ENCODE peak calls at places on chromosomes 3 and 15, in seven cellular contexts. B is IMR-90, S is mesenchymal stem cell, L is mesendoderm, F is H9, N is neuronal stem cell, Y is trophoblast cell. W is an unnamed sample.
A peak's percentile ranks its signal among the peaks of the same experiment; 100 is the strongest.

GRCh38 chr3:10108091-10108490 is at the start of gene FANCD2OS:
- DNase-seq in L (no peak), F (peak; percentile 28), N (no peak), Y (no peak), S (no peak), B (no peak), W (no peak)

GRCh38 chr3:124916837-124917409 is 17.6 kb downstream of the MUC13 start:
- DNase-seq in F (no peak), N (no peak), S (no peak), B (no peak), L (peak; percentile 10), Y (no peak), W (no peak)

GRCh38 chr15:81097893-81098280 is 36.2 kb upstream of the CFAP161 start:
- DNase-seq in Y (no peak), N (no peak), L (no peak), F (no peak), B (no peak), S (no peak), W (no peak)

GRCh38 chr3:66527253-66527652 is 26.4 kb upstream of the LRIG1 start:
- DNase-seq in Y (no peak), S (no peak), F (no peak), N (no peak), L (no peak), B (no peak), W (no peak)

GRCh38 chr3:138724433-138724832 is 110.3 kb downstream of the PIK3CB start:
- DNase-seq in N (no peak), F (no peak), Y (no peak), L (peak; percentile 13), B (no peak), S (no peak), W (no peak)

GRCh38 chr15:66210684-66211083 is 42.9 kb downstream of the MEGF11 start:
- DNase-seq in L (no peak), S (no peak), N (no peak), B (no peak), Y (no peak), F (no peak), W (no peak)

GRCh38 chr3:104206925-104207324 is 1159.8 kb upstream of the ALCAM start:
- DNase-seq in B (no peak), Y (no peak), N (no peak), S (no peak), L (peak; percentile 3), F (no peak), W (no peak)

GRCh38 chr15:62976301-62976842 is 66.2 kb upstream of the TPM1 start:
- DNase-seq in Y (peak; percentile 67), L (peak; percentile 37), B (peak; percentile 64), N (no peak), F (no peak), S (peak; percentile 53), W (no peak)

GRCh38 chr15:100596792-100597191 is 5.2 kb downstream of the LINS1 start:
- DNase-seq in F (no peak), N (no peak), S (no peak), B (no peak), L (no peak), Y (peak; percentile 11), W (no peak)

GRCh38 chr3:197792019-197792647 is 1.1 kb downstream of the LRCH3 start:
- DNase-seq in Y (peak; percentile 28), S (no peak), B (no peak), N (no peak), F (no peak), L (peak; percentile 14), W (no peak)

GRCh38 chr3:172305552-172305951 is 142.7 kb downstream of the GHSR start:
- DNase-seq in S (peak; percentile 70), B (peak; percentile 86), F (no peak), L (no peak), Y (peak; percentile 83), N (no peak), W (no peak)

GRCh38 chr15:90529008-90529368 is 735 bp upstream of the CRTC3 start:
- DNase-seq in Y (no peak), N (no peak), F (no peak), S (no peak), B (no peak), L (no peak), W (no peak)

GRCh38 chr15:29472901-29473423 is 203.3 kb upstream of the NSMCE3 start:
- DNase-seq in B (no peak), Y (no peak), F (no peak), S (no peak), L (no peak), N (no peak), W (no peak)

GRCh38 chr3:174413057-174413912 is 445.8 kb upstream of the NAALADL2 start:
- DNase-seq in L (peak; percentile 75), Y (no peak), N (no peak), S (no peak), F (no peak), B (no peak), W (no peak)

GRCh38 chr3:62607287-62608029 is 234.1 kb upstream of the FEZF2 start:
- DNase-seq in S (no peak), F (no peak), Y (no peak), N (no peak), B (peak; percentile 28), L (peak; percentile 32), W (no peak)

GRCh38 chr3:107432013-107432515 is 54.8 kb downstream of the CCDC54 start:
- DNase-seq in L (peak; percentile 85), S (no peak), B (peak; percentile 10), N (no peak), F (peak; percentile 25), Y (peak; percentile 38), W (no peak)

GRCh38 chr15:46751303-46751702 is 966.0 kb upstream of the SEMA6D start:
- DNase-seq in F (no peak), B (no peak), Y (no peak), N (no peak), L (no peak), S (no peak), W (no peak)

GRCh38 chr15:62969442-62970089 is 73.0 kb upstream of the TPM1 start:
- DNase-seq in Y (no peak), F (no peak), L (peak; percentile 63), S (no peak), B (no peak), N (no peak), W (no peak)

GRCh38 chr15:60507596-60508424 is 28.9 kb upstream of the ICE2 start:
- DNase-seq in L (peak; percentile 69), S (peak; percentile 75), Y (peak; percentile 72), N (peak; percentile 49), F (peak; percentile 48), B (peak; percentile 77), W (no peak)

GRCh38 chr3:73558399-73559075 is 66.2 kb downstream of the PDZRN3 start:
- DNase-seq in N (no peak), Y (no peak), S (peak; percentile 94), F (no peak), B (peak; percentile 72), L (peak; percentile 14), W (no peak)

GRCh38 chr3:61637088-61638051 is 76.0 kb downstream of the PTPRG start:
- DNase-seq in F (no peak), L (no peak), Y (peak; percentile 68), N (no peak), B (peak; percentile 45), S (peak; percentile 37), W (no peak)

GRCh38 chr3:5001805-5002173 is 22.6 kb downstream of the BHLHE40 start:
- DNase-seq in S (no peak), F (no peak), B (no peak), L (no peak), N (no peak), Y (no peak), W (no peak)

GRCh38 chr3:172355836-172356235 is 92.4 kb downstream of the GHSR start:
- DNase-seq in L (no peak), Y (no peak), N (no peak), B (peak; percentile 98), F (no peak), S (peak; percentile 89), W (no peak)

GRCh38 chr3:67192466-67192865 is 194.4 kb downstream of the KBTBD8 start:
- DNase-seq in Y (peak; percentile 84), L (no peak), N (no peak), B (no peak), S (no peak), F (no peak), W (no peak)

GRCh38 chr3:66427352-66427751 is 73.5 kb downstream of the LRIG1 start:
- DNase-seq in B (no peak), L (no peak), N (no peak), S (no peak), Y (no peak), F (no peak), W (no peak)

DNA sequence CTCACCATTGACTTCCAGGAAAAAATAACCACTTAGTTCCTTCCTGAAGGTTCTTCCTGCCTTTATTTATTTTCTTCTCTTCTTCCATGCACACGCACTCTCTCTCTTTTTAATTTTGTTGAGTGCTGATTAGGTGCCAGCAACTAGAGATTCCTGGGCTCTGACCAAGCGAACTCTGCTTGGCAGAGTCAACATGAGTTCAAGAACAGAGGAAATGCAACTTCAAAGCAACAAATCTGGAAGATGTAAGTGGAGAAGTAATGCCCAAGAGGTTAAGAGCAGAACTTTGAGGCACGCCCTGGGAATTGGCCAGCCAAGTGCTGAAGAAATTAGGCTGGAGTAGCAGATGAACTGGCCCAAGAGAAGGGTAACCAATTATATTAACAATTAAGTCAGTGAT is 8.5 kb downstream of the ERC2 start:
- DNase-seq in Y (no peak), S (no peak), B (no peak), F (no peak), N (no peak), L (peak; percentile 4), W (no peak)
- H2BK5ac ChIP-seq in Y (no peak overlapping the region), S (no peak overlapping the region), B (no peak overlapping the region), F (no peak overlapping the region), N (no peak overlapping the region), L (no peak overlapping the region), W (no peak overlapping the region)

DNA sequence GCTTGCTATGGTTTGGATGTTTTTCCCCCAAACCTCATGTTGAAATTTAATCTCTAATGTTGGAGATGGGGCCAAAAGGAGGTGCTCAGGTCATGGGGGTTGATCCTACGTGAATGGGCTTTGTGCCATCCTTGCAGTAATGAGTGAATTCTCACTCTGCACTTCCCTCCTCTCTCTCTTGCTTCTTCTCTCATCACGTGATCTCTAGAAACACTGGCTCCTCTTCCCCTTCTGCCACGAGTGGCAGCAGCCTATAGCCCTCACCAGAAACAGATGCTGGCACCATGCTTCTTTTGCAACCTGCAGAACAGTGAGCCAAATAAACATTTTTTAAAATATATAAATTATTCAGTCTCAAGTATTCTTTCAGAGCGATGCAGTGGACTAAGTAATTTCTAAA is 13.3 kb upstream of the PLSCR1 start:
- DNase-seq in N (no peak), F (no peak), B (no peak), S (no peak), Y (no peak), L (no peak), W (no peak)
- H2BK5ac ChIP-seq in N (no peak overlapping the region), F (no peak overlapping the region), B (no peak overlapping the region), S (no peak overlapping the region), Y (no peak overlapping the region), L (no peak overlapping the region), W (no peak overlapping the region)

DNA sequence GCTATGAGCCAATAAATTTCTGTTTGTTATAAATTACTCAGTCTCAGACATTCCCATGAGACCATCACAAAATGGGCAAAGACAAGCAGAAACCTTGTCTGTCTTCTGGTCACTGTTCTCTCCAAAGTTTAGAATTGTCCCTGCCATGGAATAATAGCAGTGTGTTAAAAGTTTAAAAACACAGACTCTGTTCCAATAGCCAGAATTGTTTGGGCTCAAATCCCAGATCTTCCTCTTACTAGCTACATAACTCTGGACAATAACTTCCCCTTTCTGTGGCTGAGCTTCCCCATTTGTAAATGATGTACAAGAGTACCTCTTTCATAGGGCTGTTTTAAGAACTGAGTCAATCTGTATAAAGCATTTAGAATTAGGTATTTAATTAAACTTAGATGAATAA is 623.1 kb downstream of the NTRK3 start:
- DNase-seq in Y (no peak), B (no peak), F (no peak), L (no peak), S (no peak), N (no peak), W (no peak)
- H2BK5ac ChIP-seq in Y (no peak overlapping the region), B (no peak overlapping the region), F (no peak overlapping the region), L (no peak overlapping the region), S (no peak overlapping the region), N (no peak overlapping the region), W (no peak overlapping the region)

GRCh38 chr3:112984485-112984884 is 6.3 kb upstream of the GTPBP8 start:
- DNase-seq in F (no peak), S (peak; percentile 49), Y (no peak), N (no peak), L (no peak), B (peak; percentile 12), W (no peak)
- H2BK5ac ChIP-seq in F (no peak overlapping the region), S (no peak overlapping the region), Y (no peak overlapping the region), N (no peak overlapping the region), L (no peak overlapping the region), B (no peak overlapping the region), W (no peak overlapping the region)